ENCODE peak calls at places on chromosomes 6 and 20, in ten cellular contexts. One of them, this sample, is unnamed.

GRCh38 chr20:23132930-23133559 is 46.9 kb upstream of the CD93 start:
- DNase-seq in fibroblast of the aortic adventitia: no peak
- DNase-seq in Calu3: no peak
- DNase-seq in omental fat pad: peak; percentile 23
- DNase-seq in foreskin fibroblast: no peak
- DNase-seq in astrocyte of the cerebellum: no peak
- DNase-seq in Peyer's patch: no peak
- DNase-seq in nephron progenitor cell: no peak
- DNase-seq in H1: no peak
- DNase-seq in adrenal gland: no peak
- DNase-seq in this sample: no peak

GRCh38 chr6:82017316-82017715 is 230.2 kb downstream of the IBTK start:
- DNase-seq in fibroblast of the aortic adventitia: peak; percentile 85
- DNase-seq in Calu3: no peak
- DNase-seq in omental fat pad: no peak
- DNase-seq in foreskin fibroblast: peak; percentile 92
- DNase-seq in astrocyte of the cerebellum: no peak
- DNase-seq in Peyer's patch: no peak
- DNase-seq in nephron progenitor cell: no peak
- DNase-seq in H1: no peak
- DNase-seq in adrenal gland: peak; percentile 77
- DNase-seq in this sample: no peak

GRCh38 chr20:32040142-32040953 is 11.7 kb upstream of the HCK start:
- DNase-seq in fibroblast of the aortic adventitia: no peak
- DNase-seq in Calu3: no peak
- DNase-seq in omental fat pad: no peak
- DNase-seq in foreskin fibroblast: no peak
- DNase-seq in astrocyte of the cerebellum: no peak
- DNase-seq in Peyer's patch: peak; percentile 68
- DNase-seq in nephron progenitor cell: no peak
- DNase-seq in H1: no peak
- DNase-seq in adrenal gland: peak; percentile 34
- DNase-seq in this sample: no peak

GRCh38 chr20:58374906-58375760 is 13.9 kb upstream of the VAPB start:
- DNase-seq in fibroblast of the aortic adventitia: peak; percentile 70
- DNase-seq in Calu3: no peak
- DNase-seq in omental fat pad: no peak
- DNase-seq in foreskin fibroblast: peak; percentile 59
- DNase-seq in astrocyte of the cerebellum: peak; percentile 47
- DNase-seq in Peyer's patch: no peak
- DNase-seq in nephron progenitor cell: peak; percentile 16
- DNase-seq in H1: peak; percentile 60
- DNase-seq in adrenal gland: no peak
- DNase-seq in this sample: no peak

GRCh38 chr6:108592371-108593337 is 31.9 kb downstream of the FOXO3 start:
- DNase-seq in fibroblast of the aortic adventitia: peak; percentile 83
- DNase-seq in Calu3: no peak
- DNase-seq in omental fat pad: no peak
- DNase-seq in foreskin fibroblast: peak; percentile 89
- DNase-seq in astrocyte of the cerebellum: peak; percentile 72
- DNase-seq in Peyer's patch: peak; percentile 85
- DNase-seq in nephron progenitor cell: peak; percentile 25
- DNase-seq in H1: no peak
- DNase-seq in adrenal gland: no peak
- DNase-seq in this sample: no peak

GRCh38 chr20:59819496-59820203 is 113.8 kb downstream of the SYCP2 start:
- DNase-seq in fibroblast of the aortic adventitia: no peak
- DNase-seq in Calu3: no peak
- DNase-seq in omental fat pad: no peak
- DNase-seq in foreskin fibroblast: no peak
- DNase-seq in astrocyte of the cerebellum: no peak
- DNase-seq in Peyer's patch: peak; percentile 14
- DNase-seq in nephron progenitor cell: no peak
- DNase-seq in H1: no peak
- DNase-seq in adrenal gland: no peak
- DNase-seq in this sample: no peak

GRCh38 chr6:17871836-17872235 is 115.6 kb downstream of the KIF13A start:
- DNase-seq in fibroblast of the aortic adventitia: peak; percentile 50
- DNase-seq in Calu3: no peak
- DNase-seq in omental fat pad: no peak
- DNase-seq in foreskin fibroblast: no peak
- DNase-seq in astrocyte of the cerebellum: no peak
- DNase-seq in Peyer's patch: no peak
- DNase-seq in nephron progenitor cell: no peak
- DNase-seq in H1: no peak
- DNase-seq in adrenal gland: no peak
- DNase-seq in this sample: no peak

GRCh38 chr6:14925627-14926026 is 320.2 kb upstream of the JARID2 start:
- DNase-seq in fibroblast of the aortic adventitia: peak; percentile 80
- DNase-seq in Calu3: no peak
- DNase-seq in omental fat pad: no peak
- DNase-seq in foreskin fibroblast: peak; percentile 83
- DNase-seq in astrocyte of the cerebellum: no peak
- DNase-seq in Peyer's patch: no peak
- DNase-seq in nephron progenitor cell: no peak
- DNase-seq in H1: no peak
- DNase-seq in adrenal gland: no peak
- DNase-seq in this sample: no peak

GRCh38 chr20:32909896-32910571 is 51.3 kb downstream of the EFCAB8 start:
- DNase-seq in fibroblast of the aortic adventitia: no peak
- DNase-seq in Calu3: no peak
- DNase-seq in omental fat pad: no peak
- DNase-seq in foreskin fibroblast: no peak
- DNase-seq in astrocyte of the cerebellum: no peak
- DNase-seq in Peyer's patch: no peak
- DNase-seq in nephron progenitor cell: no peak
- DNase-seq in H1: no peak
- DNase-seq in adrenal gland: no peak
- DNase-seq in this sample: no peak

GRCh38 chr6:112468359-112468758 is 121.2 kb downstream of the RFPL4B start:
- DNase-seq in fibroblast of the aortic adventitia: no peak
- DNase-seq in Calu3: no peak
- DNase-seq in omental fat pad: no peak
- DNase-seq in foreskin fibroblast: no peak
- DNase-seq in astrocyte of the cerebellum: no peak
- DNase-seq in Peyer's patch: no peak
- DNase-seq in nephron progenitor cell: no peak
- DNase-seq in H1: no peak
- DNase-seq in adrenal gland: no peak
- DNase-seq in this sample: no peak

GRCh38 chr20:53146201-53146891 is 174.2 kb downstream of the TSHZ2 start:
- DNase-seq in fibroblast of the aortic adventitia: no peak
- DNase-seq in Calu3: no peak
- DNase-seq in omental fat pad: no peak
- DNase-seq in foreskin fibroblast: no peak
- DNase-seq in astrocyte of the cerebellum: no peak
- DNase-seq in Peyer's patch: no peak
- DNase-seq in nephron progenitor cell: no peak
- DNase-seq in H1: no peak
- DNase-seq in adrenal gland: no peak
- DNase-seq in this sample: no peak

GRCh38 chr6:83057705-83058321 is 7.8 kb downstream of the UBE3D start:
- DNase-seq in fibroblast of the aortic adventitia: peak; percentile 64
- DNase-seq in Calu3: peak; percentile 58
- DNase-seq in omental fat pad: no peak
- DNase-seq in foreskin fibroblast: peak; percentile 80
- DNase-seq in astrocyte of the cerebellum: no peak
- DNase-seq in Peyer's patch: peak; percentile 19
- DNase-seq in nephron progenitor cell: peak; percentile 49
- DNase-seq in H1: peak; percentile 51
- DNase-seq in adrenal gland: peak; percentile 48
- DNase-seq in this sample: no peak

GRCh38 chr20:63896136-63896890 is 1.4 kb downstream of the DNAJC5 start:
- DNase-seq in fibroblast of the aortic adventitia: peak; percentile 21
- DNase-seq in Calu3: peak; percentile 39
- DNase-seq in omental fat pad: no peak
- DNase-seq in foreskin fibroblast: peak; percentile 47
- DNase-seq in astrocyte of the cerebellum: no peak
- DNase-seq in Peyer's patch: peak; percentile 65
- DNase-seq in nephron progenitor cell: peak; percentile 26
- DNase-seq in H1: no peak
- DNase-seq in adrenal gland: peak; percentile 67
- DNase-seq in this sample: peak; percentile 44

GRCh38 chr20:33013701-33014326 is 6.3 kb downstream of the BPIFB2 start:
- DNase-seq in fibroblast of the aortic adventitia: no peak
- DNase-seq in Calu3: no peak
- DNase-seq in omental fat pad: no peak
- DNase-seq in foreskin fibroblast: no peak
- DNase-seq in astrocyte of the cerebellum: no peak
- DNase-seq in Peyer's patch: no peak
- DNase-seq in nephron progenitor cell: no peak
- DNase-seq in H1: no peak
- DNase-seq in adrenal gland: no peak
- DNase-seq in this sample: no peak

GRCh38 chr6:149942461-149942829 is 631 bp downstream of the ULBP2 start:
- DNase-seq in fibroblast of the aortic adventitia: no peak
- DNase-seq in Calu3: no peak
- DNase-seq in omental fat pad: no peak
- DNase-seq in foreskin fibroblast: no peak
- DNase-seq in astrocyte of the cerebellum: no peak
- DNase-seq in Peyer's patch: no peak
- DNase-seq in nephron progenitor cell: no peak
- DNase-seq in H1: no peak
- DNase-seq in adrenal gland: no peak
- DNase-seq in this sample: no peak

GRCh38 chr6:41781302-41781711 is 725 bp downstream of the PRICKLE4 start:
- DNase-seq in fibroblast of the aortic adventitia: no peak
- DNase-seq in Calu3: no peak
- DNase-seq in omental fat pad: no peak
- DNase-seq in foreskin fibroblast: no peak
- DNase-seq in astrocyte of the cerebellum: no peak
- DNase-seq in Peyer's patch: no peak
- DNase-seq in nephron progenitor cell: no peak
- DNase-seq in H1: peak; percentile 46
- DNase-seq in adrenal gland: no peak
- DNase-seq in this sample: no peak

GRCh38 chr6:23533954-23534725 is 591.9 kb upstream of the NRSN1 start:
- DNase-seq in fibroblast of the aortic adventitia: no peak
- DNase-seq in Calu3: no peak
- DNase-seq in omental fat pad: no peak
- DNase-seq in foreskin fibroblast: peak; percentile 53
- DNase-seq in astrocyte of the cerebellum: no peak
- DNase-seq in Peyer's patch: no peak
- DNase-seq in nephron progenitor cell: no peak
- DNase-seq in H1: no peak
- DNase-seq in adrenal gland: no peak
- DNase-seq in this sample: no peak

GRCh38 chr6:37354526-37355384 is 972 bp downstream of the RNF8 start:
- DNase-seq in fibroblast of the aortic adventitia: no peak
- DNase-seq in Calu3: peak; percentile 31
- DNase-seq in omental fat pad: peak; percentile 25
- DNase-seq in foreskin fibroblast: peak; percentile 68
- DNase-seq in astrocyte of the cerebellum: no peak
- DNase-seq in Peyer's patch: peak; percentile 17
- DNase-seq in nephron progenitor cell: peak; percentile 57
- DNase-seq in H1: peak; percentile 52
- DNase-seq in adrenal gland: no peak
- DNase-seq in this sample: peak; percentile 21

DNA sequence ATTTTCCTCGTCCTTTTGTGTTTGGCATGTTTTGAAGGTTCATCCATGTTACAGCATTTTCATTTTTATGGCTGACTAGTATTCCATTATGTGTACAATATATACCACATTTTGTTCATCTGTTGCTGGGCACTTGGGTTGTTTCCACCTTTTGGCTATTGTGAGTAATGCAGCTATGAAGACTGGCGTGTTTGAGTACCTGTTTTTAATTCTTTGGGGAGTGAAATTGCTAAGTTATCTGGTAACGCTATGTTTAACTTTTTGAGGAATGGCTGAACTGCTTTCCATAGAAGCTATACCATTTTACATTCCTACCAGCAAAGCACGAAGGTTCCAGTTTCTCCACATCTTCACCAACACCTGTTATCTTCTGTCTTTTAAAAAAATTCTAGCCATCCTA is 37.0 kb upstream of the MYL9 start:
- DNase-seq in fibroblast of the aortic adventitia: no peak
- DNase-seq in Calu3: no peak
- DNase-seq in omental fat pad: no peak
- DNase-seq in foreskin fibroblast: no peak
- DNase-seq in astrocyte of the cerebellum: no peak
- DNase-seq in Peyer's patch: no peak
- DNase-seq in nephron progenitor cell: no peak
- DNase-seq in H1: no peak
- DNase-seq in adrenal gland: no peak
- DNase-seq in this sample: no peak
- TF ChIP-seq CTCF in fibroblast of the aortic adventitia: peak; percentile 9
- TF ChIP-seq CTCF in Calu3: no peak
- TF ChIP-seq CTCF in omental fat pad: no peak
- TF ChIP-seq CTCF in foreskin fibroblast: no peak
- TF ChIP-seq CTCF in astrocyte of the cerebellum: peak; percentile 19
- TF ChIP-seq CTCF in Peyer's patch: no peak
- TF ChIP-seq CTCF in nephron progenitor cell: no peak
- TF ChIP-seq CTCF in H1: no peak
- TF ChIP-seq CTCF in adrenal gland: no peak
- TF ChIP-seq CTCF in this sample: no peak

DNA sequence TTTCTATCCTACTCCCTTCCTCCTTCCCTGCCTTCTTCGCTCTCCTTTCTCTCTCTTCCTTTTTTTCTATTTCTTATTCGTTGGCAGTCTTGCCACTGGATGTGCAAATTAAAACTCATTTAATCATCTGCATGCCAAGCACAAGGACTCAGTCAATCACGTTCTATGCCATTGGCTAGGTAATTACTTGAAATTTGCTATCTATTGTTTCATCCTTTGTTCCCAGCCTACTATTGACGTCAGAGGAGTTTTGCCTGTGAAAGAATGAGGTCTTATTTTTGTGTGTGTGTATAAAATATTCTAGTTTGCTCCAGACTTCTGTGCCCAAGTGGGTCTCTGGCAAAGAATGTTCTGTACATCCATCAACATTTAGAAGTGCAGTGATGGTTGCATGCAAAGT is 132.3 kb upstream of the DOK5 start:
- DNase-seq in fibroblast of the aortic adventitia: no peak
- DNase-seq in Calu3: no peak
- DNase-seq in omental fat pad: no peak
- DNase-seq in foreskin fibroblast: no peak
- DNase-seq in astrocyte of the cerebellum: no peak
- DNase-seq in Peyer's patch: no peak
- DNase-seq in nephron progenitor cell: no peak
- DNase-seq in H1: no peak
- DNase-seq in adrenal gland: no peak
- DNase-seq in this sample: no peak
- TF ChIP-seq CTCF in fibroblast of the aortic adventitia: no peak
- TF ChIP-seq CTCF in Calu3: no peak
- TF ChIP-seq CTCF in omental fat pad: no peak
- TF ChIP-seq CTCF in foreskin fibroblast: no peak
- TF ChIP-seq CTCF in astrocyte of the cerebellum: no peak
- TF ChIP-seq CTCF in Peyer's patch: no peak
- TF ChIP-seq CTCF in nephron progenitor cell: no peak
- TF ChIP-seq CTCF in H1: no peak
- TF ChIP-seq CTCF in adrenal gland: no peak
- TF ChIP-seq CTCF in this sample: no peak

GRCh38 chr6:146666909-146667308 is 68.1 kb downstream of the ADGB start:
- DNase-seq in fibroblast of the aortic adventitia: peak; percentile 2
- DNase-seq in Calu3: no peak
- DNase-seq in omental fat pad: no peak
- DNase-seq in foreskin fibroblast: no peak
- DNase-seq in astrocyte of the cerebellum: no peak
- DNase-seq in Peyer's patch: no peak
- DNase-seq in nephron progenitor cell: no peak
- DNase-seq in H1: no peak
- DNase-seq in adrenal gland: no peak
- DNase-seq in this sample: no peak
- TF ChIP-seq CTCF in fibroblast of the aortic adventitia: no peak
- TF ChIP-seq CTCF in Calu3: no peak
- TF ChIP-seq CTCF in omental fat pad: no peak
- TF ChIP-seq CTCF in foreskin fibroblast: no peak
- TF ChIP-seq CTCF in astrocyte of the cerebellum: no peak
- TF ChIP-seq CTCF in Peyer's patch: no peak
- TF ChIP-seq CTCF in nephron progenitor cell: no peak
- TF ChIP-seq CTCF in H1: no peak
- TF ChIP-seq CTCF in adrenal gland: no peak
- TF ChIP-seq CTCF in this sample: no peak

GRCh38 chr6:30116724-30117123 is 3.8 kb upstream of the TRIM31 start:
- DNase-seq in fibroblast of the aortic adventitia: no peak
- DNase-seq in Calu3: no peak
- DNase-seq in omental fat pad: no peak
- DNase-seq in foreskin fibroblast: no peak
- DNase-seq in astrocyte of the cerebellum: no peak
- DNase-seq in Peyer's patch: no peak
- DNase-seq in nephron progenitor cell: no peak
- DNase-seq in H1: no peak
- DNase-seq in adrenal gland: no peak
- DNase-seq in this sample: no peak
- TF ChIP-seq CTCF in fibroblast of the aortic adventitia: peak; percentile 11
- TF ChIP-seq CTCF in Calu3: no peak
- TF ChIP-seq CTCF in omental fat pad: no peak
- TF ChIP-seq CTCF in foreskin fibroblast: no peak
- TF ChIP-seq CTCF in astrocyte of the cerebellum: no peak
- TF ChIP-seq CTCF in Peyer's patch: no peak
- TF ChIP-seq CTCF in nephron progenitor cell: no peak
- TF ChIP-seq CTCF in H1: no peak
- TF ChIP-seq CTCF in adrenal gland: no peak
- TF ChIP-seq CTCF in this sample: peak; percentile 59